ENCODE peak calls at places on chromosomes 5 and 9, in eight cellular contexts. One of them, this sample, is unnamed.

GRCh38 chr9:36396985-36397384 is 3.1 kb downstream of the RNF38 start:
- DNase-seq in activated CD4-positive, alpha-beta T cell treated with anti-CD3 and anti-CD28 coated beads, Interleukin-2, amount 50 U/mL, for 1 hour: no peak
- DNase-seq in G401: no peak
- DNase-seq in endothelial cell: no peak
- DNase-seq in NCI-H510A treated with DMSO at 0.1 percent for 48 hours: no peak
- DNase-seq in T-helper 17 cell: no peak
- DNase-seq in H4: no peak
- DNase-seq in HT1080: peak; percentile 38
- DNase-seq in this sample: no peak

GRCh38 chr9:82882744-82883143 is 180.2 kb downstream of the RASEF start:
- DNase-seq in H4: no peak
- DNase-seq in HT1080: peak; percentile 76
- DNase-seq in T-helper 17 cell: no peak
- DNase-seq in endothelial cell: no peak
- DNase-seq in NCI-H510A treated with DMSO at 0.1 percent for 48 hours: no peak
- DNase-seq in activated CD4-positive, alpha-beta T cell treated with anti-CD3 and anti-CD28 coated beads, Interleukin-2, amount 50 U/mL, for 1 hour: no peak
- DNase-seq in G401: no peak
- DNase-seq in this sample: no peak

GRCh38 chr9:69671904-69672827 is at the start of gene APBA1:
- DNase-seq in T-helper 17 cell: peak; percentile 36
- DNase-seq in HT1080: no peak
- DNase-seq in NCI-H510A treated with DMSO at 0.1 percent for 48 hours: peak; percentile 51
- DNase-seq in activated CD4-positive, alpha-beta T cell treated with anti-CD3 and anti-CD28 coated beads, Interleukin-2, amount 50 U/mL, for 1 hour: peak; percentile 32
- DNase-seq in G401: peak; percentile 82
- DNase-seq in H4: no peak
- DNase-seq in endothelial cell: peak; percentile 52
- DNase-seq in this sample: peak; percentile 32

GRCh38 chr5:154477382-154478223 is 424 bp downstream of the HAND1 start:
- DNase-seq in G401: no peak
- DNase-seq in HT1080: no peak
- DNase-seq in H4: no peak
- DNase-seq in activated CD4-positive, alpha-beta T cell treated with anti-CD3 and anti-CD28 coated beads, Interleukin-2, amount 50 U/mL, for 1 hour: no peak
- DNase-seq in T-helper 17 cell: no peak
- DNase-seq in endothelial cell: no peak
- DNase-seq in NCI-H510A treated with DMSO at 0.1 percent for 48 hours: no peak
- DNase-seq in this sample: no peak

GRCh38 chr5:31481531-31481930 is 50.4 kb downstream of the DROSHA start:
- DNase-seq in T-helper 17 cell: no peak
- DNase-seq in endothelial cell: no peak
- DNase-seq in HT1080: no peak
- DNase-seq in G401: no peak
- DNase-seq in NCI-H510A treated with DMSO at 0.1 percent for 48 hours: no peak
- DNase-seq in activated CD4-positive, alpha-beta T cell treated with anti-CD3 and anti-CD28 coated beads, Interleukin-2, amount 50 U/mL, for 1 hour: no peak
- DNase-seq in H4: no peak
- DNase-seq in this sample: no peak

GRCh38 chr5:98938459-98938858 is 9.7 kb upstream of the CHD1 start:
- DNase-seq in T-helper 17 cell: no peak
- DNase-seq in HT1080: peak; percentile 34
- DNase-seq in activated CD4-positive, alpha-beta T cell treated with anti-CD3 and anti-CD28 coated beads, Interleukin-2, amount 50 U/mL, for 1 hour: no peak
- DNase-seq in G401: no peak
- DNase-seq in endothelial cell: no peak
- DNase-seq in H4: no peak
- DNase-seq in NCI-H510A treated with DMSO at 0.1 percent for 48 hours: no peak
- DNase-seq in this sample: no peak

GRCh38 chr5:6467591-6467990 is 18.9 kb downstream of the UBE2QL1 start:
- DNase-seq in HT1080: no peak
- DNase-seq in H4: no peak
- DNase-seq in G401: no peak
- DNase-seq in NCI-H510A treated with DMSO at 0.1 percent for 48 hours: no peak
- DNase-seq in endothelial cell: no peak
- DNase-seq in activated CD4-positive, alpha-beta T cell treated with anti-CD3 and anti-CD28 coated beads, Interleukin-2, amount 50 U/mL, for 1 hour: no peak
- DNase-seq in T-helper 17 cell: no peak
- DNase-seq in this sample: no peak

GRCh38 chr5:50808406-50808805 is 142.0 kb downstream of the PARP8 start:
- DNase-seq in T-helper 17 cell: no peak
- DNase-seq in endothelial cell: no peak
- DNase-seq in HT1080: no peak
- DNase-seq in G401: no peak
- DNase-seq in NCI-H510A treated with DMSO at 0.1 percent for 48 hours: no peak
- DNase-seq in activated CD4-positive, alpha-beta T cell treated with anti-CD3 and anti-CD28 coated beads, Interleukin-2, amount 50 U/mL, for 1 hour: no peak
- DNase-seq in H4: no peak
- DNase-seq in this sample: no peak

GRCh38 chr5:8720476-8720875 is 825.4 kb downstream of the SEMA5A start:
- DNase-seq in H4: no peak
- DNase-seq in T-helper 17 cell: no peak
- DNase-seq in endothelial cell: no peak
- DNase-seq in G401: no peak
- DNase-seq in activated CD4-positive, alpha-beta T cell treated with anti-CD3 and anti-CD28 coated beads, Interleukin-2, amount 50 U/mL, for 1 hour: no peak
- DNase-seq in NCI-H510A treated with DMSO at 0.1 percent for 48 hours: no peak
- DNase-seq in HT1080: no peak
- DNase-seq in this sample: no peak

GRCh38 chr9:98255064-98255577 is 328 bp downstream of the TBC1D2 start:
- DNase-seq in G401: peak; percentile 42
- DNase-seq in T-helper 17 cell: no peak
- DNase-seq in HT1080: no peak
- DNase-seq in endothelial cell: peak; percentile 38
- DNase-seq in NCI-H510A treated with DMSO at 0.1 percent for 48 hours: peak; percentile 65
- DNase-seq in H4: no peak
- DNase-seq in activated CD4-positive, alpha-beta T cell treated with anti-CD3 and anti-CD28 coated beads, Interleukin-2, amount 50 U/mL, for 1 hour: no peak
- DNase-seq in this sample: no peak

GRCh38 chr9:94175669-94176068 is 83.4 kb upstream of the ZNF169 start:
- DNase-seq in G401: no peak
- DNase-seq in endothelial cell: no peak
- DNase-seq in T-helper 17 cell: no peak
- DNase-seq in NCI-H510A treated with DMSO at 0.1 percent for 48 hours: no peak
- DNase-seq in HT1080: peak; percentile 65
- DNase-seq in activated CD4-positive, alpha-beta T cell treated with anti-CD3 and anti-CD28 coated beads, Interleukin-2, amount 50 U/mL, for 1 hour: no peak
- DNase-seq in H4: no peak
- DNase-seq in this sample: no peak